ENCODE peak calls at places on chromosomes 16 and 17, in five cellular contexts. T is GM12878, H is HEK293T, D is H1, X is HepG2. I is an unnamed sample.

GRCh38 chr16:49461517-49461951 is 87.9 kb downstream of the C16orf78 start:
- DNase-seq in T (no peak), D (peak; percentile 42), X (no peak), H (no peak), I (no peak)

GRCh38 chr17:82548681-82549303 is 29.3 kb downstream of the FOXK2 start:
- DNase-seq in H (no peak), X (no peak), D (no peak), T (no peak), I (no peak)

GRCh38 chr16:14105976-14106375 is 34.9 kb downstream of the MRTFB start:
- DNase-seq in D (no peak), X (no peak), T (no peak), H (no peak), I (no peak)

GRCh38 chr17:67559381-67559966 is 158.3 kb upstream of the NOL11 start:
- DNase-seq in H (no peak), X (no peak), D (peak; percentile 61), T (no peak), I (no peak)

GRCh38 chr16:75345711-75346110 is 87.6 kb downstream of the CFDP1 start:
- DNase-seq in D (no peak), H (no peak), X (no peak), T (no peak), I (no peak)

GRCh38 chr17:44672479-44673093 is 16.3 kb downstream of the MEIOC start:
- DNase-seq in X (peak; percentile 27), D (no peak), H (no peak), T (no peak), I (no peak)

GRCh38 chr16:73071131-73071940 is 23.4 kb upstream of the ZFHX3 start:
- DNase-seq in X (peak; percentile 61), D (peak; percentile 70), H (no peak), T (no peak), I (no peak)

GRCh38 chr16:2973081-2973480 is 3.9 kb downstream of the PAQR4 start:
- DNase-seq in X (no peak), D (no peak), T (no peak), H (no peak), I (no peak)

GRCh38 chr17:29566473-29567361 is at the start of gene ABHD15:
- DNase-seq in X (peak; percentile 35), H (peak; percentile 34), D (peak; percentile 81), T (no peak), I (no peak)

GRCh38 chr17:27376637-27377547 is 79.4 kb upstream of the KSR1 start:
- DNase-seq in T (no peak), D (no peak), X (no peak), H (no peak), I (no peak)

GRCh38 chr17:17111401-17112393 is 69.4 kb downstream of the MPRIP start:
- DNase-seq in T (no peak), X (no peak), D (no peak), H (no peak), I (no peak)

GRCh38 chr16:54964239-54964638 is 33.6 kb downstream of the IRX5 start:
- DNase-seq in X (no peak), D (no peak), T (no peak), H (no peak), I (no peak)

GRCh38 chr16:29972500-29972899 is 1.2 kb upstream of the TAOK2 start:
- DNase-seq in D (no peak), T (no peak), H (no peak), X (no peak), I (no peak)

GRCh38 chr17:44095647-44096496 is 25.3 kb downstream of the G6PC3 start:
- DNase-seq in X (peak; percentile 94), H (peak; percentile 70), D (peak; percentile 86), T (no peak), I (peak; percentile 88)

GRCh38 chr16:49503242-49504022 is 129.8 kb downstream of the C16orf78 start:
- DNase-seq in X (no peak), T (no peak), D (no peak), H (no peak), I (no peak)

DNA sequence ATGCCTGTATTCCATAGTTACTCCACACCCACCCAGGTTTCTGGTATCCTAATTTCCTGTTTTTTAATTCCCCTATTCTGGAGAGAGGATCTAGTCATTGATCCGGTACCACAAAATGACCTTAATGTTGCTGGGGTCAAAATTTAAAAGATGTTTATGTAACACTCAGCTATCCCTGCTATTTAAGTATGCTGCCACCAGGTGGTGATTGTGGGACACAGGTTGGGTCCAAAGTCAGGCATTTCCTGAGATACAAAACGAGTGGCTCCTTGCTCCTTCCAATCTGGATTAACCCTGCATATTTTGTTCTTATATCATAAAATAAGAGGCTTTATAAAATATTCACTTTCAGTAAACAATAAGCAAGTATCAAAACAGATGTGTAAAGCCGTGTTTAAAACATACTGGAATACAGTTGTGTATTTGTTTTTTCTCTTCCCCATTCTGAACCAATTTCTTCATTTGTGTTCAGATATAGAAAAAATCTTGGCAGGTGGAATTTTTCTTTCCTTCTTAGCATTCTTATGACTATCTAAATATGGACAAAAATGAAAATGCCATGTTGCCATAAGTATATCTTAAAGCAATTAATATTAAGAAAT is 16.3 kb downstream of the HS3ST4 start:
- DNase-seq in T (no peak), X (peak; percentile 53), H (peak; percentile 21), D (peak; percentile 55), I (no peak)
- TF ChIP-seq SUZ12 in T (no peak), X (no peak), H (no peak), D (no peak), I (no peak)

DNA sequence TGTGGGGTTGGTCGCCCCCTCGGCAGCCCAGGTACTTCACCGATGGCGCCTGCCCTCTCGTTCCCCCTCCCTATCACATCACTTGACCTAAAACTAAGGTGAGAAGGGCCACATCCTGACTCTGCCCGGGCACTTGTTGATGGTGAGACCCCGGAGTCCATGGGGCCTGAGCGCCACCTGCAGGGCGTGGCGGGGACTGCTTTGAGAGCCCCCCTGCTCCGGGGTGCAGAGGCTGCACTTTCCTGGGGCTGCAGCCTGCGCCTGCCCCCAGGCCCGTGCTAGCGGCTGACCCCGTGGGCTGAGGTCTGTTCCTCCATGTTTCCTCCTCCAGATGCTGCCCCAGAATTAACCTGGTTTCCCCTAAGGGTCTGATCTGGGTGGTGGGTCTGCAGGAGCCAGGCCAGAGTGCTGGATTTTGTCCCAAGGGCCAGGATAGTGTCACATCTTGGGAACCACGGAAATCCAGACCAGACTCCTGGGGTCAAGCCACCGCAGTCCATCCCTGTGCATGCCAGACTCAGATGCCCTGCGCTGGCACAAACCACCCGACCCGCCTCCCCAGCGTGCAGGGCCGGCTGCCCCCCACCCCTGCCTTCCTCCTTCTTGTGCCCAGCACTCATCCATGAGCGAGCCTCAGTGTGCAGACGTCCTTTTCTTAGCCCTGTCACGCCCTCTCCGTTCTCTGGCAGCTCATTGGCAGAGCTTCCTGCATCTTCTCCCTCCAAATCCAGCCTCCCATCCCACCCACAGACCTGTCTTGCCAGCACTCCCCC is 2.7 kb downstream of the NDUFAF8 start:
- DNase-seq in T (no peak), H (peak; percentile 78), D (peak; percentile 97), X (peak; percentile 57), I (peak; percentile 44)
- TF ChIP-seq SUZ12 in T (no peak), H (no peak), D (no peak), X (no peak), I (no peak)

DNA sequence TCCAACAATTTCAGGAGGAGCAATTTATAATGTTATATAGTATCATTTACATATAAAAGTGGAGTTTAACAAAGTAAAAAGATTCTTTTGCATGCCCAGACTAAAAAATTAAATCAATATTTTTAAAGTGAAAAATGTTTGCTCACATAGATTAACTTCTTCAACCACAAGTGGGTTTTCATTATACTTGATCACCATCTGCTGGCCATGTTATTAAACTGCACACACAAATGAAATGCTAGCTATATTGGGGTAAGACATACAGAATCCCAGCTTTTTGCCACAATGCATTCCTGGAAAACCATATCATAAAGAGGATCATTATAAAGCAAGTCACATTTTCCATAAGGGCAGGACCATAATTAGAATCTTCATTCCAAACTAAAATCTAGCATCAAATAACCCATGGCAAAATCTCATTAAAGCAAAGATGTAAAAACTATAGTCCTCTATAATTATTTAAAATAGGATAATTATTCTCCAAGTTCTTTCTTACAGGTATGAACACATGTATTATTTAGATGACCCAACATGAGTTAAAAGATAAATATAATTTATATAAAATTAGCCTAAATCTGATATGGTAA is 26.3 kb downstream of the CEP112 start:
- DNase-seq in X (peak; percentile 67), D (no peak), H (peak; percentile 55), T (peak; percentile 5), I (peak; percentile 11)
- TF ChIP-seq SUZ12 in X (no peak), D (no peak), H (no peak), T (no peak), I (no peak)

GRCh38 chr17:78680436-78680835 is 101.6 kb downstream of the CYTH1 start:
- DNase-seq in X (no peak), D (no peak), H (no peak), T (no peak), I (no peak)

GRCh38 chr17:78677303-78678219 is 100.4 kb upstream of the DNAH17 start:
- DNase-seq in X (peak; percentile 61), T (no peak), H (no peak), D (no peak), I (no peak)

GRCh38 chr17:78679495-78680395 is 102.3 kb downstream of the CYTH1 start:
- DNase-seq in X (no peak), D (no peak), T (no peak), H (no peak), I (no peak)

GRCh38 chr17:78678220-78678554 is 101.0 kb upstream of the DNAH17 start:
- DNase-seq in X (no peak), T (no peak), D (no peak), H (no peak), I (no peak)

GRCh38 chr17:78678711-78679110 is 101.5 kb upstream of the DNAH17 start:
- DNase-seq in X (no peak), H (no peak), T (no peak), D (no peak), I (no peak)
- TF ChIP-seq SUZ12 in X (no peak), H (no peak), T (no peak), D (no peak), I (no peak)